ENCODE peak calls at places on chromosomes 4 and X, in five cellular contexts. H, B, Z, W and L are unnamed samples.

GRCh38 chr4:6180841-6181631 is 19.3 kb downstream of the JAKMIP1 start:
- DNase-seq in W (no peak), Z (no peak), B (no peak), H (no peak), L (no peak)

GRCh38 chrX:88982183-88982582 is 235.2 kb downstream of the CPXCR1 start:
- DNase-seq in B (no peak), W (no peak), H (no peak), Z (no peak), L (no peak)

GRCh38 chrX:19121898-19122640 is at the start of gene ADGRG2:
- DNase-seq in B (peak), H (no peak), Z (no peak), W (no peak), L (peak)

GRCh38 chrX:153801646-153802045 is 7.2 kb downstream of the SSR4 start:
- DNase-seq in B (no peak), Z (no peak), H (no peak), W (no peak), L (no peak)

GRCh38 chr4:94595880-94596483 is 144.2 kb downstream of the PDLIM5 start:
- DNase-seq in Z (no peak), B (no peak), W (peak), H (no peak), L (no peak)

GRCh38 chr4:110309686-110310085 is 111.3 kb upstream of the ELOVL6 start:
- DNase-seq in W (no peak), H (no peak), Z (no peak), B (no peak), L (no peak)

GRCh38 chrX:31420711-31421151 is 348.9 kb upstream of the FTHL17 start:
- DNase-seq in B (no peak), H (no peak), W (no peak), Z (no peak), L (no peak)

GRCh38 chr4:85776091-85776490 is 301.1 kb downstream of the ARHGAP24 start:
- DNase-seq in H (no peak), B (no peak), W (no peak), Z (no peak), L (no peak)

GRCh38 chrX:50747471-50747900 is 66.5 kb downstream of the SHROOM4 start:
- DNase-seq in H (no peak), B (no peak), W (no peak), Z (no peak), L (no peak)

GRCh38 chr4:137558951-137559350 is 26.7 kb upstream of the PCDH18 start:
- DNase-seq in B (no peak), Z (no peak), H (no peak), W (no peak), L (no peak)

GRCh38 chrX:362351-362750 is 24.4 kb downstream of the PPP2R3B start:
- DNase-seq in W (no peak), Z (no peak), B (no peak), H (no peak), L (no peak)

GRCh38 chr4:148443550-148444295 is 1.5 kb upstream of the NR3C2 start:
- DNase-seq in Z (no peak), W (no peak), B (peak), H (no peak), L (peak)

GRCh38 chr4:86362510-86362909 is 2.7 kb upstream of the MAPK10 start:
- DNase-seq in H (no peak), B (no peak), Z (no peak), W (no peak), L (no peak)

GRCh38 chr4:89531932-89532640 is 224.5 kb upstream of the GPRIN3 start:
- DNase-seq in B (no peak), H (no peak), Z (no peak), W (no peak), L (no peak)

GRCh38 chrX:40105791-40106676 is 8.3 kb upstream of the BCOR start:
- DNase-seq in H (peak), Z (no peak), W (no peak), B (peak), L (peak)

GRCh38 chr4:159722052-159722451 is 619.2 kb downstream of the RAPGEF2 start:
- DNase-seq in H (no peak), B (no peak), W (no peak), Z (no peak), L (no peak)

GRCh38 chr4:7158081-7158750 is 34.1 kb upstream of the SORCS2 start:
- DNase-seq in W (no peak), H (peak), Z (no peak), B (peak), L (peak)

GRCh38 chr4:164876680-164877324 is at the start of gene APELA:
- DNase-seq in H (no peak), Z (no peak), W (no peak), B (no peak), L (no peak)

GRCh38 chr4:118953276-118953675 is 64.6 kb downstream of the SYNPO2 start:
- DNase-seq in H (no peak), Z (no peak), W (no peak), B (no peak), L (no peak)

GRCh38 chr4:127775843-127776242 is 6.3 kb upstream of the HSPA4L start:
- DNase-seq in B (no peak), W (no peak), H (no peak), Z (no peak), L (no peak)

GRCh38 chr4:4541040-4541631 is 712 bp downstream of the STX18 start:
- DNase-seq in H (no peak), W (no peak), B (no peak), Z (no peak), L (no peak)

GRCh38 chr4:113053883-113054282 is 4.4 kb downstream of the ANK2 start:
- DNase-seq in W (no peak), B (no peak), Z (no peak), H (no peak), L (no peak)

GRCh38 chrX:41457618-41458192 is 10.6 kb downstream of the NYX start:
- DNase-seq in B (no peak), H (no peak), W (no peak), Z (no peak), L (no peak)

GRCh38 chrX:13669246-13669689 is 16.3 kb downstream of the TCEANC start:
- DNase-seq in Z (peak), W (peak), B (peak), H (peak), L (peak)

GRCh38 chr4:76585270-76585669 is 150.2 kb downstream of the SHROOM3 start:
- DNase-seq in Z (no peak), W (no peak), B (no peak), H (no peak), L (no peak)

GRCh38 chr4:176210101-176210500 is 14.7 kb upstream of the SPATA4 start:
- DNase-seq in Z (no peak), H (no peak), B (no peak), W (no peak), L (no peak)

GRCh38 chr4:150477869-150478268 is 104.1 kb upstream of the MAB21L2 start:
- DNase-seq in W (no peak), B (no peak), H (no peak), Z (no peak), L (no peak)

GRCh38 chr4:147707892-147708672 is 23.8 kb upstream of the ARHGAP10 start:
- DNase-seq in W (peak), Z (no peak), B (no peak), H (peak), L (peak)

GRCh38 chrX:3184176-3184930 is 143.1 kb downstream of the ARSF start:
- DNase-seq in B (peak), W (no peak), H (no peak), Z (no peak), L (no peak)

GRCh38 chr4:187929024-187929423 is 66.5 kb upstream of the ZFP42 start:
- DNase-seq in W (peak), Z (no peak), H (no peak), B (no peak), L (no peak)

GRCh38 chrX:16785247-16786138 is 773 bp upstream of the TXLNG start:
- DNase-seq in W (no peak), H (no peak), B (peak), Z (no peak), L (peak)

DNA sequence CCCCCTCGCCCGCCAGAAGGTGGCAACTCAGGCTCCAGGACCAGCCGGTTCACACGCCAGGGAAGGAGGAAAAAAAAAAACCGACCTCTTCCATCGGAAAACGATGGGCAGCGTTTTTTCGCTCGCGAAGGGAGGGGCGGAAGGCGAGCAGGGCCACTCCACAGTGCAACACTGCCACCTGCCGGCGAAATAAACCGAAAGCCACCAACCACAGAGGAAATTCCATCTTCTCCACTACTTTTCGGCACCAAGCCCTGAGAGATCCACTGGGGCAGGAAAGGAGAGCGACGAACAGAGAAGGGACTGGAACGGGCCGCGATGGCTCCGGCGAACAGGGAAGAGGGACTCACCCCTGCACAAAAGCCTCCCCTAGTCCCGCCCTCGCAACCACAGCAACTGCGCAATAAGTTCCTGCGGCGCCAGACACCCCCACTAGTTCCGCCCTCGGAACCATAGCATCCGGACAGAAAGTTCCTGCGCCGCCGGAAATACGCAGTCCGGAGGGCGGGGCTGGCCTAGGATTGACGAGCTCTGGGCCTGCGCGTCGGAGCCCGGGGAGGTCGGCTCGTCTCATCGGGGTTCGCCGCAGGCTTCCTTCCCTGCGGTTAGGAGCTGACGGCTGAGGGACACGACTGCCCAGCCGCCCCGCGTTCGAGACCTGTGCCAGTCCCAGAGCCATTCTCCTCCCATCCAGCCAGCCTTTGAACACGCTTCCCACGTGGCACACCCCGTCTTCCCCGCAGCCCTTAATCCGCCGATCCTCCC is 23.4 kb downstream of the FAM156A start:
- DNase-seq in W (peak), B (peak), Z (peak), H (peak), L (peak)
- TF ChIP-seq POLR2A in W (peak), B (peak), Z (peak), H (peak), L (peak)

DNA sequence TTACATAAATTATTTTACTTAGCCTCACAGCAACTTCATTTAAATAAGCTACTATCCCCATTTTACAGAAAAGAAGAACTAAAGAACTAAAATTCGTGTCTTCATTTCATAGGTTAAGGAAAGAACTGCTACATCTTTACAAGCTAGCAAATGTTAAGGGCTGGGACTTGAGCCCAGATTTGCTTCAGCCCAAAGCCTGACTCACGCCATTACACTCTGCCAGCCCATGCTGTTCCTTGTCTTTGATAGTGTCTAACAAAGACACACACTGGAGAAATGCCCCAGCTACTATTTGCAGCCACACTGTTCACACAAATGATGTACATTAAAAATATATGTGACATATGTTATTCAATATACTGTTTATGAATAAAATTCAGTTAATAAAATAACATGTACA is 29.0 kb upstream of the ERVMER34-1 start:
- DNase-seq in W (no peak), B (no peak), Z (no peak), H (no peak), L (peak)
- TF ChIP-seq POLR2A in W (no peak), B (no peak), Z (no peak), H (no peak), L (no peak)

GRCh38 chrX:38804481-38805293 is 3.4 kb downstream of the MID1IP1 start:
- DNase-seq in B (peak), H (no peak), W (no peak), Z (no peak), L (peak)

GRCh38 chrX:38806875-38807601 is 5.8 kb downstream of the MID1IP1 start:
- DNase-seq in Z (no peak), B (no peak), W (no peak), H (no peak), L (no peak)

GRCh38 chrX:38806054-38806389 is 4.8 kb downstream of the MID1IP1 start:
- DNase-seq in H (no peak), Z (no peak), B (no peak), W (no peak), L (no peak)

GRCh38 chrX:38803609-38804480 is 2.6 kb downstream of the MID1IP1 start:
- DNase-seq in H (peak), Z (no peak), W (peak), B (peak), L (peak)

DNA sequence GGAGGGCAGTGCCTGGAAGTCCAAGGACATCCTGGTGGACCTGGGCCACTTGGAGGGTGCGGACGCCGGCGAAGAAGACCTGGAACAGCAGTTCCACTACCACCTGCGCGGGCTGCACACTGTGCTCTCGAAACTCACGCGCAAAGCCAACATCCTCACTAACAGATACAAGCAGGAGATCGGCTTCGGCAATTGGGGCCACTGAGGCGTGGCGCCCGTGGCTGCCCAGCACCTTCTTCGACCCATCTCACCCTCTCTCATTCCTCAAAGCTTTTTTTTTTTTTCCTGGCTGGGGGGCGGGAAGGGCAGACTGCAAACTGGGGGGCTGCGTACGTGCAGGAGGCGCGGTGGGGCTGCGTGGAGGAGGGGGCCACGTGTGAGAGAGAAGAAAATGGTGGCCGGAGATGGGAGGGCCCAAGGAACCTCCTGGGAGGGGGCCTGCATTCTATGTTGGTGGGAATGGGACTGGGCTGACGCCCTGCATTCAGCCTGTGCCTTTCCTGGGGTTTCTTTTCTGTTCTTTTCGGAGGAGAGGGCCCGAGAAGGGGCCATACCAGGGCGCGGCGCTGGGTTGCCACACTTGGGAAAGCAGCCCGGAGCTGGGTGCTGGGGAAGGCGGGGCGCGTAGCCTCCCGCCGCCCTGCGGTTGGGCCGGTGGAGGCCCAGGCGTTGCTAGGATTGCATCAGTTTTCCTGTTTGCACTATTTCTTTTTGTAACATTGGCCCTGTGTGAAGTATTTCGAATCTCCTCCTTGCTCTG is 4.2 kb downstream of the MID1IP1 start:
- DNase-seq in W (no peak), B (peak), H (peak), Z (no peak), L (peak)
- TF ChIP-seq POLR2A in W (no peak), B (no peak), H (no peak), Z (no peak), L (no peak)

DNA sequence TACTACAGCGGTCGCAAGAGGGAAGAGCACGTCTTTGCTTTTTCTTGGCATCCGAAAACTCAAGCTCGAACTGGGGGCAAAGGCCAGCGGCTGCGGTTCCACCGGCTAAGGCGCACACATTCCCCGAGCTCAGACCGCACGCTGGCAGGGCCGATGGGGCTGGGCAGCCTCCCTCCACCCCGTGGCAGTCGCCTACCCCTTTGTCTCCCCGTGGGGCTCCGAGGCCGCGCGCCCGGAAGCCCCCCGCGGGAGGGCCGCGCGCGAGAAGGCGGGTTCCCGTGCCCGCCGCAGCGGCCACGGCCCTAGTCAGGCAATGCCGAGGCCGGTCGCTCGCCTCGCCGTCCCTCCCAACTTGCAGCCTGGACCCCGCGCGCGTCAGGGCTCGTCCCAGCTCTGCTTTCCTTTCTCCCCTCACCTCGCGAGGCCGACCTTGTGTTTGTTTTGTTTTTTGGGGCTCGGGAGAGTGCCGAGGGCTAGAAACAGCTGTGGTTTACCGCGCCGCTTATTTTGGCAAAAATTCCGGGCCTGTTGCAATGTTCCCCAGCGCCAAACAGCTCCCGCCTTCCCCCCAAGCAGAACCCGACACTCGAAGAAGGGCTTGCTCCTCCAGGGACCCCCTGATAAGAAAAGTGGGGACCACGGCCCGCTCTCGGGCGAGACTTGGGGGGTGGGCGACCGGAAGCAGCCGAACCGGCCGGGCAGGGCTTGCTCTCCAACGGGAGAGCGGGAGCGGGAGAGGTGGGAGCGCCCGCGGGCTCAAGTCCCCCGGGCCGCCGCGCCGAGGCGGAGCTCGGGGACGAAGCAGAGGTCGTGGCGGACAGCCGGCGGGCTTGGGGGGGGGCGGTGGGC is 553 bp upstream of the N4BP2 start:
- DNase-seq in Z (peak), H (peak), B (peak), W (no peak), L (peak)
- TF ChIP-seq POLR2A in Z (peak), H (no peak), B (no peak), W (peak), L (no peak)

DNA sequence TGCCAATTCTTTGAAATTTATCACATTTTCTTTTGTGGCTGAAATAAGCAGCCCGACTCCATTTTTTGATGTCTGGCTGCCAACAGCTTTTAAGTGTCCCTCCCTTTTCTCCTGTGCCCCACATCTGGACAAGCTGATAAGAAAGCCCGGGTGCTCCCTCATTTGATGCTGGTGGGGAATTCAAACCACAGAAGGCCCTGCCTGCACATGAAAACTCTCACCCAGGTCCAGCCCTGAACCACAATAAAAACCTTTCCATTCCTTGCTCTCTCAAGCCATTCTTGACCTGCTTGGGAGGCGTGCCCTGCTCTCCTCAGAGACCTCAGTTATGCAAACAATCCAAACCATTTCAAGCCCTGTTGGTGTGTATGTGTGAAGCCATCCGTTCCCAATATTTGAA is 93.9 kb downstream of the FAM53A start:
- DNase-seq in W (no peak), B (no peak), H (no peak), Z (no peak), L (no peak)
- TF ChIP-seq POLR2A in W (no peak), B (no peak), H (no peak), Z (no peak), L (no peak)